ENCODE peak calls at places on chromosomes 2 and 18, in ten cellular contexts. N is IMR-90; A is sigmoid colon; T is A549; D is vagina; I is CD8-positive, alpha-beta memory T cell; Y is cardiac muscle cell; J is left ventricle myocardium inferior; W is mesendoderm; M is upper lobe of right lung. Z is an unnamed sample.

GRCh38 chr18:41621177-41621576 is 333.9 kb upstream of the PIK3C3 start:
- DNase-seq in N (no peak), A (no peak), T (no peak), D (no peak), I (no peak), Y (no peak), J (no peak), W (no peak), M (no peak), Z (no peak)

GRCh38 chr2:152588911-152589310 is 128.3 kb downstream of the PRPF40A start:
- DNase-seq in N (no peak), A (no peak), T (no peak), D (no peak), I (no peak), Y (no peak), J (no peak), W (no peak), M (no peak), Z (no peak)

GRCh38 chr2:227772197-227772661 is 26.5 kb downstream of the SCYGR8 start:
- DNase-seq in N (no peak), A (no peak), T (no peak), D (no peak), I (no peak), Y (no peak), J (no peak), W (no peak), M (no peak), Z (no peak)

GRCh38 chr2:121123268-121123667 is 161.7 kb downstream of the TFCP2L1 start:
- DNase-seq in N (no peak), A (no peak), T (no peak), D (no peak), I (no peak), Y (no peak), J (no peak), W (no peak), M (no peak), Z (peak; percentile 58)

GRCh38 chr2:30765876-30766470 is 41.3 kb downstream of the CAPN13 start:
- DNase-seq in N (no peak), A (no peak), T (no peak), D (no peak), I (no peak), Y (no peak), J (no peak), W (no peak), M (no peak), Z (no peak)

GRCh38 chr2:134461511-134461910 is 207.6 kb downstream of the MGAT5 start:
- DNase-seq in N (peak; percentile 31), A (no peak), T (no peak), D (no peak), I (no peak), Y (no peak), J (no peak), W (no peak), M (peak; percentile 69), Z (no peak)

GRCh38 chr2:47334356-47335136 is 68.4 kb upstream of the MSH2 start:
- DNase-seq in N (no peak), A (no peak), T (no peak), D (no peak), I (no peak), Y (no peak), J (no peak), W (peak; percentile 86), M (no peak), Z (no peak)

GRCh38 chr2:140916410-140916809 is 1214.4 kb downstream of the LRP1B start:
- DNase-seq in N (no peak), A (no peak), T (no peak), D (no peak), I (no peak), Y (no peak), J (no peak), W (no peak), M (no peak), Z (no peak)

DNA sequence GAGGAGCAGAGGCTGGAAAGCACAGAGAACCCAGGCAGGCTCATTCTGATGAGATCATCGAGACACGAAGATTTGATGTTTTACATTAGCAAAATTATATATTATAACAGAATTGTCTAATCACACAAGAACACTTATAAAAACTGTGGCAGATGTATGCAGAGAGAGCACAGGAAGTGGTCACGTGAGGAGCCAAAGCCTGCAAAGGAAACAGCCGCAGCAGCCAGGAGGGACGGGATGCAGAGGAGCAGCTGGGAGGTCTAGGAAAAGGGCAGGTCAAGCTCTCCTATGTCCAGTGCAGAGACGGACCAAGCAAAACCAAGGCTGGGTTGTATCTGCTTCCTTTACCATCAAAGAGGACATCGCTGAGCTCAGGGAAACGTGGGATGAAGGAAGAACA is 355.2 kb upstream of the MYT1L start:
- DNase-seq in N (no peak), A (no peak), T (no peak), D (no peak), I (no peak), Y (no peak), J (no peak), W (no peak), M (peak; percentile 56), Z (no peak)
- H3K4me1 ChIP-seq in N (no peaks in the 10 kb centered on the region), A (no peaks in the 10 kb centered on the region), T (no peaks in the 10 kb centered on the region), D (no peaks in the 10 kb centered on the region), I (peaks cover 36% of the 10 kb centered on the region), Y (no peaks in the 10 kb centered on the region), J (no peaks in the 10 kb centered on the region), W (no peaks in the 10 kb centered on the region), M (no peaks in the 10 kb centered on the region), Z (no peaks in the 10 kb centered on the region)

GRCh38 chr2:68905116-68905515 is 33.9 kb upstream of the BMP10 start:
- DNase-seq in N (peak; percentile 67), A (no peak), T (no peak), D (no peak), I (no peak), Y (no peak), J (no peak), W (no peak), M (no peak), Z (no peak)

GRCh38 chr2:68909793-68910674 is 38.8 kb upstream of the BMP10 start:
- DNase-seq in N (peak; percentile 82), A (peak; percentile 81), T (peak; percentile 85), D (no peak), I (peak; percentile 74), Y (peak; percentile 78), J (peak; percentile 44), W (peak; percentile 84), M (no peak), Z (no peak)

GRCh38 chr2:68908392-68908970 is 37.3 kb upstream of the BMP10 start:
- DNase-seq in N (peak; percentile 93), A (peak; percentile 81), T (peak; percentile 92), D (no peak), I (peak; percentile 91), Y (no peak), J (peak; percentile 56), W (peak; percentile 91), M (peak; percentile 83), Z (peak; percentile 89)

GRCh38 chr2:68907923-68908253 is 36.7 kb upstream of the BMP10 start:
- DNase-seq in N (no peak), A (no peak), T (no peak), D (no peak), I (no peak), Y (no peak), J (no peak), W (no peak), M (no peak), Z (no peak)

DNA sequence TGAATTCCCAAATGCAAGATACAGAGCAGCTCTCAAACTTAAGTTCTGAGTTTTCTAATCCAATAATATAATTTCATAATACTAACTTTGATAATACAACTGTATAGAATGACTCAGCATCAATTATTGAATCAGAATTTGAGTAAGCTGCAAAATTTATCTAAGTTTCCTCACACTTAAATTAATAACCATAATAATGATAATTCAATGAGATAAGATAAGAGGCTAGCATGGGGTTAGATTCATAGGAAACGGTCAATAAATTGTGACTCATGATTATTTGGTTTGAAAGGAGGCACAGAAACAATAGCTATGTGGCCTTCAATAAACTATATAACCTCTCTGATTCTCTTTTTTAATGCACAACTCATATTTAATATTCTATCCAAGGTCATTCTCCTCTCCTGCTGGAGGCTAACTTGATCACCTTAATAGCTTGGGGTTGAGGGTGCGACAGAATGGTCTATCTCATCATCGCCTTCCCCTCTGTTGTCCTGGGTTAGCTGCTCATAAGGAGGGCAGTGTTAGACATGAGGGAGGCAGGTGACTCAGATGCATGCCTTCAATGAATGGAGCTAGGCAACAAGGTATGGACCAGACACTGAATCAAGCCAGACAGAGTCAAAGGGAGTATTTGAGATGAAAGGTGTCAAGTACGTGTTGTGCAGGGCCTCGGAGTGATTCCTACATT is 36.2 kb upstream of the BMP10 start:
- DNase-seq in N (no peak), A (no peak), T (no peak), D (no peak), I (no peak), Y (no peak), J (no peak), W (no peak), M (no peak), Z (no peak)
- H3K4me1 ChIP-seq in N (peaks cover 10% of the 10 kb centered on the region), A (peaks cover 19% of the 10 kb centered on the region), T (peaks cover 25% of the 10 kb centered on the region), D (peaks cover 16% of the 10 kb centered on the region), I (peaks cover 42% of the 10 kb centered on the region), Y (peaks cover 14% of the 10 kb centered on the region), J (peaks cover 12% of the 10 kb centered on the region), W (peaks cover 9% of the 10 kb centered on the region), M (peaks cover 18% of the 10 kb centered on the region), Z (peaks cover 3% of the 10 kb centered on the region)

DNA sequence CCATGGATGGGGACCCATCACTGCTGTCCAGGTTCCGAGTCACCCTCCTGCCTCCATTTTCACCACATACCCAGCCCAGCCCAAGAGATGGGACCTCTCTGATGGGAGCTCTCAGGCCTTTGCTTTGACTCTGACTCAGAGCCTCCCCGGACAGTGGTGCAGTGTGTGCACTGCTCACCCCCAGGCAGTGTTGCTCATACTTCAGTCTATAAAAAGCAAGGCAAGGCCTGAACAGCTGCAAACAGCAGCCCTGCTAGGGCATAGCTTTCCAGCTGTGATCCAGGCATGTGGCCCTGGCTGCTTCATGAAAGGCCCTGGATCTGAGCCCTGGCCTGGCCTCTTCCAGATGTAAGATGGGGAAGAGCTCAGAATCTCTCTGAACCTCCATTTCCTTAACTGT is 207.1 kb downstream of the ARL4C start:
- DNase-seq in N (peak; percentile 88), A (no peak), T (peak; percentile 63), D (no peak), I (peak; percentile 64), Y (no peak), J (no peak), W (no peak), M (no peak), Z (peak; percentile 76)
- H3K4me1 ChIP-seq in N (peaks cover 18% of the 10 kb centered on the region), A (no peaks in the 10 kb centered on the region), T (peaks cover 51% of the 10 kb centered on the region), D (peaks cover 15% of the 10 kb centered on the region), I (peaks cover 65% of the 10 kb centered on the region), Y (no peaks in the 10 kb centered on the region), J (peaks cover 25% of the 10 kb centered on the region), W (peaks cover 2% of the 10 kb centered on the region), M (peaks cover 29% of the 10 kb centered on the region), Z (no peaks in the 10 kb centered on the region)

GRCh38 chr2:200311139-200311538 is 4.6 kb downstream of the SPATS2L start:
- DNase-seq in N (no peak), A (no peak), T (no peak), D (no peak), I (no peak), Y (no peak), J (no peak), W (no peak), M (no peak), Z (no peak)

GRCh38 chr2:200309296-200309846 is 2.9 kb downstream of the SPATS2L start:
- DNase-seq in N (no peak), A (no peak), T (no peak), D (no peak), I (no peak), Y (no peak), J (no peak), W (no peak), M (no peak), Z (no peak)

GRCh38 chr2:200308001-200308400 is 1.5 kb downstream of the SPATS2L start:
- DNase-seq in N (peak; percentile 61), A (no peak), T (no peak), D (no peak), I (no peak), Y (no peak), J (no peak), W (no peak), M (no peak), Z (no peak)

GRCh38 chr2:200308421-200309295 is 2.2 kb downstream of the SPATS2L start:
- DNase-seq in N (peak; percentile 63), A (no peak), T (no peak), D (no peak), I (no peak), Y (peak; percentile 21), J (no peak), W (no peak), M (no peak), Z (no peak)

GRCh38 chr2:200310545-200310971 is 4.1 kb downstream of the SPATS2L start:
- DNase-seq in N (peak; percentile 74), A (no peak), T (no peak), D (no peak), I (no peak), Y (no peak), J (no peak), W (peak; percentile 76), M (no peak), Z (no peak)
- H3K4me1 ChIP-seq in N (peaks cover 21% of the 10 kb centered on the region), A (peaks cover 62% of the 10 kb centered on the region), T (peaks cover 48% of the 10 kb centered on the region), D (peaks cover 74% of the 10 kb centered on the region), I (peaks cover 5% of the 10 kb centered on the region), Y (peaks cover 6% of the 10 kb centered on the region), J (peaks cover 81% of the 10 kb centered on the region), W (peaks cover 25% of the 10 kb centered on the region), M (peaks cover 31% of the 10 kb centered on the region), Z (no peaks in the 10 kb centered on the region)